ENCODE peak calls at places on chromosomes 12 and 14, in eight cellular contexts. V, S, T, R, C, H, M and W are unnamed samples.

GRCh38 chr12:125470838-125471775 is 405.9 kb downstream of the AACS start:
- DNase-seq in S (no peak), H (no peak), M (no peak), V (no peak), C (no peak), R (no peak), T (no peak), W (peak; percentile 1)

GRCh38 chr12:89349814-89350213 is 2.5 kb downstream of the DUSP6 start:
- DNase-seq in M (peak; percentile 55), V (no peak), H (peak; percentile 43), C (peak; percentile 20), R (no peak), T (peak; percentile 63), S (peak; percentile 38), W (no peak)

GRCh38 chr14:39441805-39442204 is 9.6 kb upstream of the FBXO33 start:
- DNase-seq in S (no peak), R (no peak), T (no peak), C (no peak), H (no peak), V (no peak), M (no peak), W (no peak)

GRCh38 chr12:7047318-7047717 is 13.2 kb upstream of the C1S start:
- DNase-seq in S (no peak), M (no peak), C (no peak), R (no peak), H (no peak), T (no peak), V (no peak), W (no peak)

GRCh38 chr14:75875958-75876357 is 105.8 kb downstream of the TGFB3 start:
- DNase-seq in R (no peak), S (no peak), M (no peak), C (no peak), H (no peak), V (no peak), T (no peak), W (no peak)

GRCh38 chr14:75422169-75422568 is 5.7 kb upstream of the JDP2 start:
- DNase-seq in H (no peak), M (peak; percentile 71), C (no peak), R (no peak), T (peak; percentile 71), V (no peak), S (no peak), W (peak; percentile 76)

GRCh38 chr12:109744991-109745942 is 31.6 kb downstream of the FAM222A start:
- DNase-seq in H (peak; percentile 42), M (peak; percentile 13), R (no peak), C (no peak), S (no peak), V (no peak), T (no peak), W (no peak)

GRCh38 chr12:119157528-119157927 is 21.2 kb upstream of the HSPB8 start:
- DNase-seq in H (no peak), V (no peak), T (no peak), R (no peak), C (peak; percentile 77), S (no peak), M (no peak), W (no peak)

GRCh38 chr14:61718039-61718438 is 22.7 kb downstream of the HIF1A start:
- DNase-seq in V (no peak), S (no peak), R (no peak), C (no peak), M (no peak), H (no peak), T (no peak), W (no peak)

GRCh38 chr12:80269953-80270552 is 170.7 kb downstream of the OTOGL start:
- DNase-seq in V (no peak), C (peak; percentile 61), S (peak; percentile 31), H (no peak), R (no peak), T (peak; percentile 39), M (no peak), W (peak; percentile 35)

GRCh38 chr14:78848234-78848820 is 678.2 kb downstream of the NRXN3 start:
- DNase-seq in C (peak; percentile 65), S (peak; percentile 52), V (no peak), T (peak; percentile 2), M (peak; percentile 48), R (no peak), H (peak; percentile 18), W (no peak)

GRCh38 chr12:102322254-102322653 is 124.6 kb upstream of the PMCH start:
- DNase-seq in V (no peak), S (no peak), M (no peak), R (no peak), C (no peak), T (no peak), H (no peak), W (no peak)

GRCh38 chr12:4763549-4763948 is 43.3 kb downstream of the GALNT8 start:
- DNase-seq in T (no peak), H (peak; percentile 38), S (no peak), R (no peak), V (no peak), M (no peak), C (no peak), W (no peak)

GRCh38 chr12:100797246-100797645 is 2.7 kb downstream of the ANO4 start:
- DNase-seq in C (no peak), R (no peak), S (no peak), V (no peak), H (no peak), M (peak; percentile 24), T (no peak), W (no peak)

GRCh38 chr14:59274991-59275391 is 86.5 kb downstream of the DAAM1 start:
- DNase-seq in S (no peak), T (no peak), C (peak; percentile 89), V (no peak), H (no peak), R (no peak), M (no peak), W (no peak)

GRCh38 chr14:58395815-58396626 is at the start of gene TOMM20L:
- DNase-seq in V (peak; percentile 55), R (peak; percentile 46), H (peak; percentile 59), M (peak; percentile 64), T (peak; percentile 86), S (peak; percentile 78), C (peak; percentile 80), W (peak; percentile 31)

GRCh38 chr14:26917086-26917485 is 319.3 kb upstream of the NOVA1 start:
- DNase-seq in M (no peak), R (no peak), V (no peak), T (peak; percentile 39), S (no peak), H (no peak), C (peak; percentile 22), W (peak; percentile 44)

GRCh38 chr12:58288191-58288590 is 346.8 kb downstream of the ATP23 start:
- DNase-seq in S (no peak), C (peak; percentile 97), M (no peak), H (peak; percentile 18), T (peak; percentile 20), R (no peak), V (no peak), W (no peak)

GRCh38 chr14:89794096-89794495 is 160.4 kb downstream of the EFCAB11 start:
- DNase-seq in M (no peak), H (no peak), R (no peak), S (no peak), V (no peak), C (no peak), T (no peak), W (peak; percentile 21)

GRCh38 chr12:116127858-116128257 is 149.6 kb downstream of the MED13L start:
- DNase-seq in M (no peak), T (no peak), V (no peak), R (no peak), S (no peak), C (no peak), H (no peak), W (no peak)

GRCh38 chr12:89040146-89040964 is 311.9 kb downstream of the DUSP6 start:
- DNase-seq in H (no peak), C (peak; percentile 44), T (no peak), V (peak; percentile 22), S (no peak), R (peak; percentile 60), M (no peak), W (peak; percentile 10)

GRCh38 chr14:52305014-52305413 is 9.1 kb upstream of the PTGER2 start:
- DNase-seq in H (no peak), V (no peak), M (no peak), S (no peak), C (no peak), R (no peak), T (no peak), W (no peak)

GRCh38 chr14:90091393-90091792 is 29.6 kb downstream of the KCNK13 start:
- DNase-seq in H (no peak), T (peak; percentile 17), C (no peak), M (no peak), V (no peak), S (peak; percentile 54), R (no peak), W (peak; percentile 35)

GRCh38 chr14:96198430-96199133 is 6.1 kb upstream of the BDKRB2 start:
- DNase-seq in V (no peak), S (no peak), C (no peak), M (no peak), H (no peak), T (no peak), R (no peak), W (no peak)

GRCh38 chr12:76026643-76027063 is 4.9 kb downstream of the PHLDA1 start:
- DNase-seq in M (no peak), T (no peak), H (no peak), V (no peak), C (no peak), R (no peak), S (no peak), W (no peak)

GRCh38 chr14:76872796-76873432 is 46.7 kb downstream of the LRRC74A start:
- DNase-seq in T (peak; percentile 74), H (peak; percentile 40), M (peak; percentile 77), S (peak; percentile 46), V (peak; percentile 62), R (peak; percentile 64), C (peak; percentile 67), W (peak; percentile 20)

GRCh38 chr12:66393890-66394289 is 91.6 kb downstream of the HELB start:
- DNase-seq in C (no peak), H (no peak), T (no peak), S (no peak), V (no peak), M (no peak), R (no peak), W (no peak)

GRCh38 chr12:128726866-128727265 is 96.9 kb downstream of the SLC15A4 start:
- DNase-seq in M (no peak), H (no peak), V (no peak), C (no peak), T (no peak), S (no peak), R (no peak), W (no peak)

GRCh38 chr12:76010732-76011458 is 20.7 kb downstream of the PHLDA1 start:
- DNase-seq in R (no peak), M (no peak), S (no peak), T (no peak), V (no peak), H (no peak), C (no peak), W (no peak)

GRCh38 chr14:100671906-100672305 is 54.8 kb upstream of the DLK1 start:
- DNase-seq in C (no peak), S (no peak), R (no peak), T (no peak), M (no peak), H (no peak), V (no peak), W (no peak)

GRCh38 chr12:92988622-92989130 is 59.6 kb upstream of the EEA1 start:
- DNase-seq in V (no peak), H (no peak), T (no peak), C (no peak), S (no peak), M (no peak), R (no peak), W (no peak)

GRCh38 chr12:18165422-18165871 is 75.5 kb upstream of the RERGL start:
- DNase-seq in H (no peak), M (no peak), C (no peak), V (no peak), T (no peak), R (no peak), S (peak; percentile 17), W (no peak)

GRCh38 chr14:45249847-45250575 is 3.0 kb downstream of the MIS18BP1 start:
- DNase-seq in T (peak; percentile 40), V (no peak), H (no peak), C (no peak), R (no peak), M (no peak), S (no peak), W (peak; percentile 46)

GRCh38 chr12:71538807-71539206 is 99.2 kb downstream of the LGR5 start:
- DNase-seq in M (no peak), C (no peak), H (no peak), S (no peak), R (no peak), T (no peak), V (no peak), W (no peak)